ENCODE peak calls at places on chromosomes 11 and 22, in eight cellular contexts. One of them, this sample, is unnamed.

GRCh38 chr11:68933605-68934320 is 30.1 kb downstream of the IGHMBP2 start:
- DNase-seq in stimulated activated CD8-positive, alpha-beta memory T cell treated with anti-CD3 and anti-CD28 coated beads, Interleukin-15, amount 100 ng/mL, for 4 hours: no peak
- DNase-seq in SK-MEL-5: no peak
- DNase-seq in activated CD4-positive, alpha-beta T cell treated with anti-CD3 and anti-CD28 coated beads, Interleukin-2, amount 10 ng/mL, durations not matched to agents 7 days and 5 days: no peak
- DNase-seq in stimulated activated CD4-positive, alpha-beta T cell treated with anti-CD3 and anti-CD28 coated beads, Interleukin-2, amount 100 ng/mL, for 48 hours: no peak
- DNase-seq in NCI-H2171 treated with DMSO at 0.1 percent for 48 hours: no peak
- DNase-seq in left ventricle myocardium inferior: no peak
- DNase-seq in NCI-H1048: no peak
- DNase-seq in this sample: no peak

GRCh38 chr22:50567721-50568252 is 5.1 kb upstream of the SYCE3 start:
- DNase-seq in left ventricle myocardium inferior: no peak
- DNase-seq in SK-MEL-5: no peak
- DNase-seq in stimulated activated CD4-positive, alpha-beta T cell treated with anti-CD3 and anti-CD28 coated beads, Interleukin-2, amount 100 ng/mL, for 48 hours: no peak
- DNase-seq in activated CD4-positive, alpha-beta T cell treated with anti-CD3 and anti-CD28 coated beads, Interleukin-2, amount 10 ng/mL, durations not matched to agents 7 days and 5 days: no peak
- DNase-seq in stimulated activated CD8-positive, alpha-beta memory T cell treated with anti-CD3 and anti-CD28 coated beads, Interleukin-15, amount 100 ng/mL, for 4 hours: no peak
- DNase-seq in NCI-H1048: no peak
- DNase-seq in NCI-H2171 treated with DMSO at 0.1 percent for 48 hours: no peak
- DNase-seq in this sample: no peak

GRCh38 chr11:123228489-123229163 is 33.6 kb upstream of the CLMP start:
- DNase-seq in left ventricle myocardium inferior: no peak
- DNase-seq in NCI-H2171 treated with DMSO at 0.1 percent for 48 hours: no peak
- DNase-seq in NCI-H1048: no peak
- DNase-seq in activated CD4-positive, alpha-beta T cell treated with anti-CD3 and anti-CD28 coated beads, Interleukin-2, amount 10 ng/mL, durations not matched to agents 7 days and 5 days: no peak
- DNase-seq in stimulated activated CD4-positive, alpha-beta T cell treated with anti-CD3 and anti-CD28 coated beads, Interleukin-2, amount 100 ng/mL, for 48 hours: no peak
- DNase-seq in SK-MEL-5: no peak
- DNase-seq in stimulated activated CD8-positive, alpha-beta memory T cell treated with anti-CD3 and anti-CD28 coated beads, Interleukin-15, amount 100 ng/mL, for 4 hours: no peak
- DNase-seq in this sample: no peak

GRCh38 chr22:23915230-23915754 is 21.1 kb downstream of the MIF start:
- DNase-seq in NCI-H2171 treated with DMSO at 0.1 percent for 48 hours: peak
- DNase-seq in stimulated activated CD8-positive, alpha-beta memory T cell treated with anti-CD3 and anti-CD28 coated beads, Interleukin-15, amount 100 ng/mL, for 4 hours: no peak
- DNase-seq in SK-MEL-5: no peak
- DNase-seq in stimulated activated CD4-positive, alpha-beta T cell treated with anti-CD3 and anti-CD28 coated beads, Interleukin-2, amount 100 ng/mL, for 48 hours: no peak
- DNase-seq in activated CD4-positive, alpha-beta T cell treated with anti-CD3 and anti-CD28 coated beads, Interleukin-2, amount 10 ng/mL, durations not matched to agents 7 days and 5 days: no peak
- DNase-seq in left ventricle myocardium inferior: no peak
- DNase-seq in NCI-H1048: no peak
- DNase-seq in this sample: no peak

GRCh38 chr11:106306942-106307341 is 229.5 kb downstream of the AASDHPPT start:
- DNase-seq in NCI-H2171 treated with DMSO at 0.1 percent for 48 hours: no peak
- DNase-seq in NCI-H1048: no peak
- DNase-seq in stimulated activated CD8-positive, alpha-beta memory T cell treated with anti-CD3 and anti-CD28 coated beads, Interleukin-15, amount 100 ng/mL, for 4 hours: no peak
- DNase-seq in stimulated activated CD4-positive, alpha-beta T cell treated with anti-CD3 and anti-CD28 coated beads, Interleukin-2, amount 100 ng/mL, for 48 hours: no peak
- DNase-seq in SK-MEL-5: peak
- DNase-seq in left ventricle myocardium inferior: no peak
- DNase-seq in activated CD4-positive, alpha-beta T cell treated with anti-CD3 and anti-CD28 coated beads, Interleukin-2, amount 10 ng/mL, durations not matched to agents 7 days and 5 days: no peak
- DNase-seq in this sample: no peak

GRCh38 chr22:39520874-39521857 is 804 bp downstream of the ATF4 start:
- DNase-seq in left ventricle myocardium inferior: peak
- DNase-seq in NCI-H2171 treated with DMSO at 0.1 percent for 48 hours: peak
- DNase-seq in activated CD4-positive, alpha-beta T cell treated with anti-CD3 and anti-CD28 coated beads, Interleukin-2, amount 10 ng/mL, durations not matched to agents 7 days and 5 days: peak
- DNase-seq in SK-MEL-5: peak
- DNase-seq in stimulated activated CD4-positive, alpha-beta T cell treated with anti-CD3 and anti-CD28 coated beads, Interleukin-2, amount 100 ng/mL, for 48 hours: peak
- DNase-seq in NCI-H1048: no peak
- DNase-seq in stimulated activated CD8-positive, alpha-beta memory T cell treated with anti-CD3 and anti-CD28 coated beads, Interleukin-15, amount 100 ng/mL, for 4 hours: peak
- DNase-seq in this sample: no peak

GRCh38 chr11:115944596-115944995 is 440.4 kb upstream of the CADM1 start:
- DNase-seq in NCI-H1048: no peak
- DNase-seq in SK-MEL-5: no peak
- DNase-seq in stimulated activated CD8-positive, alpha-beta memory T cell treated with anti-CD3 and anti-CD28 coated beads, Interleukin-15, amount 100 ng/mL, for 4 hours: no peak
- DNase-seq in left ventricle myocardium inferior: no peak
- DNase-seq in activated CD4-positive, alpha-beta T cell treated with anti-CD3 and anti-CD28 coated beads, Interleukin-2, amount 10 ng/mL, durations not matched to agents 7 days and 5 days: no peak
- DNase-seq in stimulated activated CD4-positive, alpha-beta T cell treated with anti-CD3 and anti-CD28 coated beads, Interleukin-2, amount 100 ng/mL, for 48 hours: no peak
- DNase-seq in NCI-H2171 treated with DMSO at 0.1 percent for 48 hours: no peak
- DNase-seq in this sample: no peak

GRCh38 chr22:45552580-45553332 is 50.1 kb downstream of the FBLN1 start:
- DNase-seq in left ventricle myocardium inferior: peak
- DNase-seq in NCI-H1048: no peak
- DNase-seq in SK-MEL-5: no peak
- DNase-seq in NCI-H2171 treated with DMSO at 0.1 percent for 48 hours: no peak
- DNase-seq in stimulated activated CD4-positive, alpha-beta T cell treated with anti-CD3 and anti-CD28 coated beads, Interleukin-2, amount 100 ng/mL, for 48 hours: no peak
- DNase-seq in stimulated activated CD8-positive, alpha-beta memory T cell treated with anti-CD3 and anti-CD28 coated beads, Interleukin-15, amount 100 ng/mL, for 4 hours: no peak
- DNase-seq in activated CD4-positive, alpha-beta T cell treated with anti-CD3 and anti-CD28 coated beads, Interleukin-2, amount 10 ng/mL, durations not matched to agents 7 days and 5 days: no peak
- DNase-seq in this sample: no peak

GRCh38 chr11:46200537-46201281 is 76.8 kb upstream of the CREB3L1 start:
- DNase-seq in stimulated activated CD8-positive, alpha-beta memory T cell treated with anti-CD3 and anti-CD28 coated beads, Interleukin-15, amount 100 ng/mL, for 4 hours: no peak
- DNase-seq in SK-MEL-5: no peak
- DNase-seq in stimulated activated CD4-positive, alpha-beta T cell treated with anti-CD3 and anti-CD28 coated beads, Interleukin-2, amount 100 ng/mL, for 48 hours: no peak
- DNase-seq in left ventricle myocardium inferior: no peak
- DNase-seq in NCI-H1048: no peak
- DNase-seq in NCI-H2171 treated with DMSO at 0.1 percent for 48 hours: no peak
- DNase-seq in activated CD4-positive, alpha-beta T cell treated with anti-CD3 and anti-CD28 coated beads, Interleukin-2, amount 10 ng/mL, durations not matched to agents 7 days and 5 days: no peak
- DNase-seq in this sample: no peak

GRCh38 chr11:47586456-47586855 is at the start of gene FAM180B:
- DNase-seq in NCI-H1048: no peak
- DNase-seq in stimulated activated CD4-positive, alpha-beta T cell treated with anti-CD3 and anti-CD28 coated beads, Interleukin-2, amount 100 ng/mL, for 48 hours: no peak
- DNase-seq in SK-MEL-5: no peak
- DNase-seq in activated CD4-positive, alpha-beta T cell treated with anti-CD3 and anti-CD28 coated beads, Interleukin-2, amount 10 ng/mL, durations not matched to agents 7 days and 5 days: no peak
- DNase-seq in stimulated activated CD8-positive, alpha-beta memory T cell treated with anti-CD3 and anti-CD28 coated beads, Interleukin-15, amount 100 ng/mL, for 4 hours: no peak
- DNase-seq in NCI-H2171 treated with DMSO at 0.1 percent for 48 hours: no peak
- DNase-seq in left ventricle myocardium inferior: no peak
- DNase-seq in this sample: no peak

GRCh38 chr11:729492-730074 is 17.7 kb upstream of the TALDO1 start:
- DNase-seq in NCI-H1048: no peak
- DNase-seq in activated CD4-positive, alpha-beta T cell treated with anti-CD3 and anti-CD28 coated beads, Interleukin-2, amount 10 ng/mL, durations not matched to agents 7 days and 5 days: no peak
- DNase-seq in stimulated activated CD4-positive, alpha-beta T cell treated with anti-CD3 and anti-CD28 coated beads, Interleukin-2, amount 100 ng/mL, for 48 hours: no peak
- DNase-seq in NCI-H2171 treated with DMSO at 0.1 percent for 48 hours: no peak
- DNase-seq in left ventricle myocardium inferior: no peak
- DNase-seq in stimulated activated CD8-positive, alpha-beta memory T cell treated with anti-CD3 and anti-CD28 coated beads, Interleukin-15, amount 100 ng/mL, for 4 hours: no peak
- DNase-seq in SK-MEL-5: peak
- DNase-seq in this sample: no peak

GRCh38 chr11:46330887-46331652 is 16.2 kb upstream of the DGKZ start:
- DNase-seq in SK-MEL-5: no peak
- DNase-seq in NCI-H1048: no peak
- DNase-seq in activated CD4-positive, alpha-beta T cell treated with anti-CD3 and anti-CD28 coated beads, Interleukin-2, amount 10 ng/mL, durations not matched to agents 7 days and 5 days: peak
- DNase-seq in left ventricle myocardium inferior: no peak
- DNase-seq in NCI-H2171 treated with DMSO at 0.1 percent for 48 hours: no peak
- DNase-seq in stimulated activated CD8-positive, alpha-beta memory T cell treated with anti-CD3 and anti-CD28 coated beads, Interleukin-15, amount 100 ng/mL, for 4 hours: no peak
- DNase-seq in stimulated activated CD4-positive, alpha-beta T cell treated with anti-CD3 and anti-CD28 coated beads, Interleukin-2, amount 100 ng/mL, for 48 hours: no peak
- DNase-seq in this sample: no peak

GRCh38 chr11:130428271-130428670 is at the start of gene ADAMTS8:
- DNase-seq in SK-MEL-5: no peak
- DNase-seq in stimulated activated CD8-positive, alpha-beta memory T cell treated with anti-CD3 and anti-CD28 coated beads, Interleukin-15, amount 100 ng/mL, for 4 hours: no peak
- DNase-seq in stimulated activated CD4-positive, alpha-beta T cell treated with anti-CD3 and anti-CD28 coated beads, Interleukin-2, amount 100 ng/mL, for 48 hours: no peak
- DNase-seq in NCI-H1048: no peak
- DNase-seq in activated CD4-positive, alpha-beta T cell treated with anti-CD3 and anti-CD28 coated beads, Interleukin-2, amount 10 ng/mL, durations not matched to agents 7 days and 5 days: no peak
- DNase-seq in NCI-H2171 treated with DMSO at 0.1 percent for 48 hours: peak
- DNase-seq in left ventricle myocardium inferior: no peak
- DNase-seq in this sample: no peak

GRCh38 chr11:69131644-69132300 is 24.0 kb upstream of the SMIM38 start:
- DNase-seq in SK-MEL-5: peak
- DNase-seq in NCI-H2171 treated with DMSO at 0.1 percent for 48 hours: peak
- DNase-seq in NCI-H1048: peak
- DNase-seq in left ventricle myocardium inferior: peak
- DNase-seq in stimulated activated CD4-positive, alpha-beta T cell treated with anti-CD3 and anti-CD28 coated beads, Interleukin-2, amount 100 ng/mL, for 48 hours: no peak
- DNase-seq in stimulated activated CD8-positive, alpha-beta memory T cell treated with anti-CD3 and anti-CD28 coated beads, Interleukin-15, amount 100 ng/mL, for 4 hours: no peak
- DNase-seq in activated CD4-positive, alpha-beta T cell treated with anti-CD3 and anti-CD28 coated beads, Interleukin-2, amount 10 ng/mL, durations not matched to agents 7 days and 5 days: no peak
- DNase-seq in this sample: no peak

GRCh38 chr11:46391578-46392420 is at the start of gene CHRM4:
- DNase-seq in NCI-H1048: no peak
- DNase-seq in left ventricle myocardium inferior: no peak
- DNase-seq in NCI-H2171 treated with DMSO at 0.1 percent for 48 hours: peak
- DNase-seq in stimulated activated CD8-positive, alpha-beta memory T cell treated with anti-CD3 and anti-CD28 coated beads, Interleukin-15, amount 100 ng/mL, for 4 hours: no peak
- DNase-seq in activated CD4-positive, alpha-beta T cell treated with anti-CD3 and anti-CD28 coated beads, Interleukin-2, amount 10 ng/mL, durations not matched to agents 7 days and 5 days: no peak
- DNase-seq in stimulated activated CD4-positive, alpha-beta T cell treated with anti-CD3 and anti-CD28 coated beads, Interleukin-2, amount 100 ng/mL, for 48 hours: no peak
- DNase-seq in SK-MEL-5: peak
- DNase-seq in this sample: no peak

GRCh38 chr11:61542661-61543060 is 34.1 kb downstream of the LRRC10B start:
- DNase-seq in NCI-H2171 treated with DMSO at 0.1 percent for 48 hours: no peak
- DNase-seq in activated CD4-positive, alpha-beta T cell treated with anti-CD3 and anti-CD28 coated beads, Interleukin-2, amount 10 ng/mL, durations not matched to agents 7 days and 5 days: no peak
- DNase-seq in SK-MEL-5: no peak
- DNase-seq in stimulated activated CD4-positive, alpha-beta T cell treated with anti-CD3 and anti-CD28 coated beads, Interleukin-2, amount 100 ng/mL, for 48 hours: no peak
- DNase-seq in left ventricle myocardium inferior: no peak
- DNase-seq in NCI-H1048: no peak
- DNase-seq in stimulated activated CD8-positive, alpha-beta memory T cell treated with anti-CD3 and anti-CD28 coated beads, Interleukin-15, amount 100 ng/mL, for 4 hours: no peak
- DNase-seq in this sample: no peak

GRCh38 chr11:20070459-20070858 is 89.8 kb downstream of the DBX1 start:
- DNase-seq in activated CD4-positive, alpha-beta T cell treated with anti-CD3 and anti-CD28 coated beads, Interleukin-2, amount 10 ng/mL, durations not matched to agents 7 days and 5 days: no peak
- DNase-seq in SK-MEL-5: no peak
- DNase-seq in stimulated activated CD8-positive, alpha-beta memory T cell treated with anti-CD3 and anti-CD28 coated beads, Interleukin-15, amount 100 ng/mL, for 4 hours: no peak
- DNase-seq in stimulated activated CD4-positive, alpha-beta T cell treated with anti-CD3 and anti-CD28 coated beads, Interleukin-2, amount 100 ng/mL, for 48 hours: no peak
- DNase-seq in NCI-H2171 treated with DMSO at 0.1 percent for 48 hours: no peak
- DNase-seq in left ventricle myocardium inferior: no peak
- DNase-seq in NCI-H1048: no peak
- DNase-seq in this sample: no peak

GRCh38 chr11:27413218-27413617 is 50.2 kb upstream of the CCDC34 start:
- DNase-seq in stimulated activated CD8-positive, alpha-beta memory T cell treated with anti-CD3 and anti-CD28 coated beads, Interleukin-15, amount 100 ng/mL, for 4 hours: no peak
- DNase-seq in activated CD4-positive, alpha-beta T cell treated with anti-CD3 and anti-CD28 coated beads, Interleukin-2, amount 10 ng/mL, durations not matched to agents 7 days and 5 days: no peak
- DNase-seq in NCI-H1048: no peak
- DNase-seq in left ventricle myocardium inferior: no peak
- DNase-seq in stimulated activated CD4-positive, alpha-beta T cell treated with anti-CD3 and anti-CD28 coated beads, Interleukin-2, amount 100 ng/mL, for 48 hours: no peak
- DNase-seq in SK-MEL-5: no peak
- DNase-seq in NCI-H2171 treated with DMSO at 0.1 percent for 48 hours: no peak
- DNase-seq in this sample: no peak

GRCh38 chr11:2265396-2265795 is 5.0 kb downstream of the ASCL2 start:
- DNase-seq in SK-MEL-5: no peak
- DNase-seq in stimulated activated CD8-positive, alpha-beta memory T cell treated with anti-CD3 and anti-CD28 coated beads, Interleukin-15, amount 100 ng/mL, for 4 hours: no peak
- DNase-seq in activated CD4-positive, alpha-beta T cell treated with anti-CD3 and anti-CD28 coated beads, Interleukin-2, amount 10 ng/mL, durations not matched to agents 7 days and 5 days: peak
- DNase-seq in NCI-H2171 treated with DMSO at 0.1 percent for 48 hours: no peak
- DNase-seq in left ventricle myocardium inferior: no peak
- DNase-seq in NCI-H1048: no peak
- DNase-seq in stimulated activated CD4-positive, alpha-beta T cell treated with anti-CD3 and anti-CD28 coated beads, Interleukin-2, amount 100 ng/mL, for 48 hours: no peak
- DNase-seq in this sample: no peak